ENCODE peak calls at places on chromosome 2, in five cellular contexts. U, X, F, L and Q are unnamed samples.

GRCh38 chr2:169034984-169035544 is 3.9 kb upstream of the ABCB11 start:
- DNase-seq in F (no peak), U (no peak), L (no peak), X (no peak), Q (no peak)

GRCh38 chr2:234496835-234497591 is at the start of gene ARL4C:
- DNase-seq in L (peak; percentile 67), U (peak; percentile 72), X (peak; percentile 43), F (peak; percentile 82), Q (no peak)

GRCh38 chr2:53075760-53076159 is 691.8 kb upstream of the CHAC2 start:
- DNase-seq in U (no peak), L (no peak), F (no peak), X (no peak), Q (no peak)

GRCh38 chr2:137383391-137383790 is 580.9 kb upstream of the HNMT start:
- DNase-seq in L (no peak), F (no peak), U (no peak), X (no peak), Q (no peak)

GRCh38 chr2:118992740-118993391 is 50.9 kb downstream of the MARCO start:
- DNase-seq in L (no peak), U (peak; percentile 30), F (peak; percentile 20), X (no peak), Q (no peak)

GRCh38 chr2:30237346-30238142 is 6.2 kb downstream of the LBH start:
- DNase-seq in U (no peak), L (no peak), X (no peak), F (no peak), Q (no peak)

GRCh38 chr2:9097239-9097638 is 93.8 kb upstream of the MBOAT2 start:
- DNase-seq in F (no peak), U (no peak), X (no peak), L (no peak), Q (no peak)

GRCh38 chr2:64770137-64770780 is 116.5 kb upstream of the SERTAD2 start:
- DNase-seq in U (no peak), F (no peak), L (no peak), X (no peak), Q (no peak)

GRCh38 chr2:222743263-222743865 is 71.9 kb downstream of the MOGAT1 start:
- DNase-seq in U (no peak), F (no peak), L (no peak), X (no peak), Q (no peak)

GRCh38 chr2:127570282-127571250 is 35.1 kb downstream of the MYO7B start:
- DNase-seq in F (no peak), U (peak; percentile 39), X (no peak), L (peak; percentile 59), Q (no peak)
- H3K4me3 ChIP-seq in F (no peak overlapping the region), U (no peak overlapping the region), X (no peak overlapping the region), L (no peak overlapping the region), Q (no peak overlapping the region)

GRCh38 chr2:173568054-173568453 is 213.4 kb downstream of the CDCA7 start:
- DNase-seq in X (no peak), F (no peak), U (peak; percentile 72), L (no peak), Q (no peak)
- TF ChIP-seq CTCF in X (no peak), F (peak; percentile 11), U (peak; percentile 83), L (no peak), Q (peak; percentile 81)

GRCh38 chr2:215059724-215060123 is 78.7 kb downstream of the ABCA12 start:
- DNase-seq in X (no peak), F (no peak), L (no peak), U (no peak), Q (no peak)

GRCh38 chr2:215063526-215063925 is 74.9 kb downstream of the ABCA12 start:
- DNase-seq in U (no peak), X (no peak), L (no peak), F (no peak), Q (no peak)

GRCh38 chr2:215066138-215066537 is 72.3 kb downstream of the ABCA12 start:
- DNase-seq in L (no peak), X (no peak), F (no peak), U (no peak), Q (no peak)

GRCh38 chr2:215055891-215056290 is 82.5 kb downstream of the ABCA12 start:
- DNase-seq in X (no peak), F (no peak), U (no peak), L (no peak), Q (no peak)

DNA sequence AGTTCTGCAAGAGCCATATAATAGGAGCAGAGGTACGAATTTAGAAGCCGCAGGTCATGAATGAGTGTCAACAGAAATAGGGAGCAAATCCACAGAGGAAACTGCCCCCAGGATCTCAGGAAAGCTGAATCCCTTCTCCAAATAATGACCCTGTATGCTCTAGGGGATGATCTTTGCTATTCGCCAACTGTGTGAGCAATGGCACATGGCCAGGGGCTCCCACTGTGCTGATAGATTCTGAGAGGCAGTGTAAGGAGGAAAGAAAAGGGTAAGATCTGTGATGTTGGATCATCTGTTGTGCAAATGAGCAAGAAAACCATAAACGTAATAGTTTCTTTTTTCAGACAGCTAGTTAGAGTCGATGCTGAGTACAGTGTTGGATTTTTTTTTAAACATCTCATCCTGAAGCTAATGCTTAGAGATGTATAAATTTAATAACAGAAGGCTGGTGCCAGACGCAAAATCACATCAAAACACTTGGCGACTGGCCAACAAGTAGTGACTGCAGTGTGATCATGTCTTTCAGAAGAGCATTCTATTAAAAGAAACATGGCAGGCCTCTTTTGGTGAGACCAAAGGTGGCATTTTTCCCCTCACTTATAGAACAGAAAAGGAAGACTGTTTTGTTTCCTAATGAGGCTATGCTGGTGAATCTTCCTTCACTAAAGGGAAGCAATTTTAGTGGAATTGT is 77.4 kb downstream of the ABCA12 start:
- DNase-seq in X (no peak), F (no peak), U (no peak), L (no peak), Q (no peak)
- H3K4me3 ChIP-seq in X (no peak overlapping the region), F (no peak overlapping the region), U (no peak overlapping the region), L (no peak overlapping the region), Q (no peak overlapping the region)

DNA sequence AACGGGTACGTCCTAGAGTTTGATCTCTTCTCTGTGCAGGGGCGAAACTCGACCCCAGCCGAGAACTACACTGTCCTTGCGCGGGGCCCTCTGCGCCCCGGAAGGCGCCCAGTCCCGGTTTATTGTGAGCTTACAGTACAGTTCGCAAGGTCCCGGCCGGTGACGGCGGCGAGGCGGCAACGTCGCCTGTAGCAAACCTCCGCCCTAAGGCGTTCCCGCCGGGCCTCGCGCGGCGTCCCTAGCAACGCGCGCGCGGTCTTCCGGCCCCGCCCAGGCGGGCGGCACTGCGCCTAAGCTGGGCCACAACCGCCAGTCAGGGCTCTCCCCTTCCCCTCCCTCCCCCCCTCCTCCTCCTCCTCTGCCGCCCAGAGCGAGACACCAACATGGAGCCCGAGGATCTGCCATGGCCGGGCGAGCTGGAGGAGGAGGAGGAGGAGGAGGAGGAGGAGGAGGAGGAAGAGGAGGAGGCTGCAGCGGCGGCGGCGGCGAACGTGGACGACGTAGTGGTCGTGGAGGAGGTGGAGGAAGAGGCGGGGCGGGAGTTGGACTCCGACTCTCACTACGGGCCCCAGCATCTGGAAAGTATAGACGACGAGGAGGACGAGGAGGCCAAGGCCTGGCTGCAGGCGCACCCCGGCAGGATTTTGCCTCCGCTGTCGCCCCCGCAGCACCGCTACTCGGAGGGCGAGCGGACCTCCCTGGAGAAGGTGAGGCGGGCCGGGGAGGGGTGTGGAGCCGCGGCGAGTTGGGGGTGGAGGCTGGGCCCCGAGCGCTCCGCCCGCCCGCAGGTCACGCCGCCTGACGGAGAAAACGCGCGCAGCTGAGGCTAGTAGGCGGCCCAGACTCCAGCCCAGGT is at the start of gene ALMS1:
- DNase-seq in F (peak; percentile 96), U (peak; percentile 88), X (peak; percentile 68), L (peak; percentile 90), Q (peak; percentile 19)
- TF ChIP-seq CTCF in F (peak; percentile 38), U (no peak), X (peak; percentile 53), L (peak; percentile 43), Q (peak; percentile 22)

GRCh38 chr2:239939736-239940483 is 85.2 kb downstream of the NDUFA10 start:
- DNase-seq in L (peak; percentile 14), X (no peak), U (no peak), F (peak; percentile 45), Q (no peak)

GRCh38 chr2:239938651-239939486 is 86.3 kb downstream of the NDUFA10 start:
- DNase-seq in F (peak; percentile 58), U (no peak), L (peak; percentile 20), X (no peak), Q (no peak)

GRCh38 chr2:239935789-239936758 is 89.1 kb downstream of the NDUFA10 start:
- DNase-seq in U (no peak), X (no peak), F (peak; percentile 45), L (peak; percentile 10), Q (no peak)

GRCh38 chr2:239936838-239937581 is 88.1 kb downstream of the NDUFA10 start:
- DNase-seq in F (no peak), L (peak; percentile 7), U (no peak), X (no peak), Q (no peak)

GRCh38 chr2:239937866-239938640 is 87.1 kb downstream of the NDUFA10 start:
- DNase-seq in L (peak; percentile 8), X (no peak), U (no peak), F (peak; percentile 51), Q (no peak)
- H3K4me3 ChIP-seq in L (no peak overlapping the region), X (no peak overlapping the region), U (no peak overlapping the region), F (no peak overlapping the region), Q (no peak overlapping the region)

DNA sequence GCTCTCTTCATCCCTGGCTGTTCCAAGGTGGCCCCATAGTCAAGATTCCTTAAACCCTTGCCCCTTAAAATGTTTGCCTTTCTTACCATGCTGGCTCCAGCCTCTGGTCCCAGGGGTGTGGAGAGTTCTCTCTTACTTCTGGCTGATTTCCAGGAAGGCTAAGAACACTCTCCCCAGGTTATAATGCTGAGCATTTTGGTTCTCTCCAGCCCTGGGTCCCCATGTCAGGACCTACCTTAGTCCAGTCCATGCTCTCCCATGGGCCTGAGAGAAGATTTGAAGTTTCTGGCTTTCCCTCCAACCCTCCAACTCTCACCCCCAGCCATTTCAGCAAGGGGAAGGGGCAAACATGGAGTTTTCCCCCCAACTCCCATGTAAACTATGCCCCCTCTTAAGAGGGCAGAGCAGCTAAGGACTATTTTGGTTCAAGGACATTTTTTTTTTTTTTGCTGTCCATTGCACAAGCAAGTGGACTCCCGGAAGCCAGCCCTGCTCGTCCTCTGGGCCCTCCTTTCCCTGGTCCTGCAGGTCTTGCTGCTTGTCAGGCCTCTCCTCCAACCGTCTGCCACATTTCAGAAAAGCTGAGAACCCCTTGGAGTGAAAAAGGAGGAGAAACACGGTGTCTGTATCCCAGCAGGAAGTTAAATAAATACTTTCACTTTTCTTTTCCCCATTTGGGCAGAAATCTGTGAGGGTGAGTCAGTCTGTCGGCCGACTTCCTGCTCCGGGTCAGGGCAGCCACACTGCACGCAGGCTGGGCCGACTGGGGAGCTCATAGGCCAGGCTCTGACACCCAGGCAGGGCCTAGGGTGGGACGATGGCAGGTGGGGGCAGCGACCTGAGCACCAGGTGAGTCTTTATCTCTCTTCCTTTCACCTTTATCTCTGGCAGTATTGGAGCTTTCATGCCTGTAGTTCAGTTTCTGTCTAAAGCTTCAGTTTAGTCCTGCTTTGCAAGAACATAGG is at the start of gene SP140L:
- DNase-seq in X (peak; percentile 29), F (peak; percentile 88), L (peak; percentile 80), U (no peak), Q (peak; percentile 30)
- TF ChIP-seq CTCF in X (no peak), F (no peak), L (no peak), U (no peak), Q (no peak)

GRCh38 chr2:215427585-215427984 is 8.3 kb downstream of the FN1 start:
- DNase-seq in F (no peak), U (no peak), X (no peak), L (no peak), Q (no peak)
- H3K4me3 ChIP-seq in F (no peak overlapping the region), U (no peak overlapping the region), X (no peak overlapping the region), L (no peak overlapping the region), Q (no peak overlapping the region)

GRCh38 chr2:99554238-99554637 is 64.4 kb upstream of the REV1 start:
- DNase-seq in U (peak; percentile 81), F (no peak), L (no peak), X (no peak), Q (no peak)
- TF ChIP-seq CTCF in U (peak; percentile 73), F (no peak), L (no peak), X (no peak), Q (no peak)